ENCODE peak calls at places on chromosome 12, in four cellular contexts. W is endodermal cell, K is PC-9, G is heart left ventricle. I is an unnamed sample.

GRCh38 chr12:52798671-52799497 is 3.0 kb upstream of the KRT3 start:
- DNase-seq in W (no peak), K (peak; percentile 97), G (no peak), I (peak; percentile 85)

GRCh38 chr12:117860111-117860510 is 108.7 kb downstream of the KSR2 start:
- DNase-seq in W (no peak), K (no peak), G (no peak), I (no peak)

GRCh38 chr12:122203301-122203967 is at the start of gene B3GNT4:
- DNase-seq in W (peak; percentile 93), K (no peak), G (peak; percentile 44), I (peak; percentile 69)

GRCh38 chr12:20451759-20452158 is 83.4 kb downstream of the PDE3A start:
- DNase-seq in W (no peak), K (no peak), G (no peak), I (no peak)

GRCh38 chr12:110117948-110118685 is 6.0 kb upstream of the IFT81 start:
- DNase-seq in W (no peak), K (no peak), G (no peak), I (no peak)

GRCh38 chr12:45483571-45483970 is 245.9 kb upstream of the ARID2 start:
- DNase-seq in W (no peak), K (no peak), G (peak; percentile 56), I (no peak)

GRCh38 chr12:6615802-6616201 is 8.6 kb upstream of the CHD4 start:
- DNase-seq in W (peak; percentile 54), K (no peak), G (no peak), I (no peak)

GRCh38 chr12:84661732-84662326 is 250.8 kb downstream of the SLC6A15 start:
- DNase-seq in W (no peak), K (no peak), G (no peak), I (no peak)

GRCh38 chr12:98997899-98998298 is 352.8 kb downstream of the APAF1 start:
- DNase-seq in W (no peak), K (no peak), G (no peak), I (no peak)

GRCh38 chr12:126588586-126589249 is 1523.5 kb downstream of the AACS start:
- DNase-seq in W (no peak), K (no peak), G (no peak), I (no peak)

GRCh38 chr12:106021516-106021915 is 117.2 kb downstream of the NUAK1 start:
- DNase-seq in W (no peak), K (no peak), G (no peak), I (no peak)

GRCh38 chr12:108772247-108772646 is 40.9 kb upstream of the CORO1C start:
- DNase-seq in W (no peak), K (no peak), G (no peak), I (no peak)

GRCh38 chr12:89756638-89757321 is 48.1 kb upstream of the ATP2B1 start:
- DNase-seq in W (no peak), K (peak; percentile 98), G (no peak), I (peak; percentile 91)

GRCh38 chr12:70722584-70723343 is 85.5 kb upstream of the PTPRB start:
- DNase-seq in W (no peak), K (no peak), G (no peak), I (no peak)

GRCh38 chr12:43009307-43009706 is 419.8 kb upstream of the PRICKLE1 start:
- DNase-seq in W (no peak), K (no peak), G (no peak), I (no peak)

GRCh38 chr12:108495054-108495453 is 20.0 kb upstream of the FICD start:
- DNase-seq in W (peak; percentile 90), K (no peak), G (no peak), I (no peak)

GRCh38 chr12:85798122-85798521 is 38.1 kb downstream of the RASSF9 start:
- DNase-seq in W (no peak), K (no peak), G (no peak), I (no peak)

GRCh38 chr12:109277899-109278762 is 31.0 kb downstream of the FOXN4 start:
- DNase-seq in W (no peak), K (peak; percentile 66), G (no peak), I (peak; percentile 14)

GRCh38 chr12:105393586-105393985 is 63.1 kb downstream of the C12orf75 start:
- DNase-seq in W (peak; percentile 19), K (no peak), G (no peak), I (no peak)

GRCh38 chr12:74689071-74689655 is 151.5 kb downstream of the ATXN7L3B start:
- DNase-seq in W (no peak), K (peak; percentile 37), G (no peak), I (peak; percentile 19)

GRCh38 chr12:108833757-108834472 is 23.5 kb downstream of the SSH1 start:
- DNase-seq in W (no peak), K (peak; percentile 45), G (peak; percentile 87), I (no peak)

GRCh38 chr12:65603428-65604351 is 220.6 kb upstream of the HMGA2 start:
- DNase-seq in W (peak; percentile 64), K (peak; percentile 93), G (peak; percentile 36), I (peak; percentile 58)

GRCh38 chr12:124698211-124698997 is 131.0 kb upstream of the NCOR2 start:
- DNase-seq in W (no peak), K (no peak), G (no peak), I (no peak)

GRCh38 chr12:127628655-127629054 is 638.3 kb upstream of the TMEM132C start:
- DNase-seq in W (no peak), K (no peak), G (no peak), I (peak; percentile 12)

DNA sequence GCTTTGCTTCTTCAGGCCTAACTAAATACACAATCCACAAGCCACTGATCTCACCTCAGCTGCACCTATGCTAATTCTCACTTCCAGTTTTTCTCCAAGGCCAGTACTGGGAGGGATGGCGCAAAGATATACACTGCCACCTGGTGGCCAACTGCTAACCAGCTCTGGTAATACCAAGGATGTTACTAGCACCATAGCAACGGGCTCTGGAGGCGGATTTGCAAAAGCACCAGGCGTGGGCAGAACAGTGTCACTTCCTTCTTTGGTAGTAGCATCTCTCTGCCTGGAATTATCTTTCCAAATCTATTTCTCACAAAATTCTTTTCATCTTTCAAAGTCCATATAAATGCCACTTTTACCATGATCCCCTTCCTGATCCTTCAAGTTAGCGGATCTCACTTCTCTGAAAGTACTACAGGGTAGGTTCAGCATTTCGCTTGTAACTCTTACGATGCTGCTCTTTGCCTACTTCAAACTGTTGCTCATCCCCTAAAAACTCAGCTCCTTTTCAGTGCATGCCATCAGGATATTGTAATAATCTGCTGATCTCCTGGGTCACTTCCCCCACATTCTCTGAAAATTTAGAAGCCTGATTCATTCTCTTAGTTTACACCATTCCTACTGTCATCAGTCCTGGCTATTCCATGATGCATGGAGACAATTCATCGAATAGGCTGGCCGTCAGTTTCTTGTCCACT is 37.1 kb upstream of the FOXJ2 start:
- DNase-seq in W (peak; percentile 94), K (peak; percentile 87), G (peak; percentile 83), I (peak; percentile 55)
- TF ChIP-seq CTCF in W (peak; percentile 99), K (peak; percentile 94), G (peak; percentile 92), I (peak; percentile 66)

DNA sequence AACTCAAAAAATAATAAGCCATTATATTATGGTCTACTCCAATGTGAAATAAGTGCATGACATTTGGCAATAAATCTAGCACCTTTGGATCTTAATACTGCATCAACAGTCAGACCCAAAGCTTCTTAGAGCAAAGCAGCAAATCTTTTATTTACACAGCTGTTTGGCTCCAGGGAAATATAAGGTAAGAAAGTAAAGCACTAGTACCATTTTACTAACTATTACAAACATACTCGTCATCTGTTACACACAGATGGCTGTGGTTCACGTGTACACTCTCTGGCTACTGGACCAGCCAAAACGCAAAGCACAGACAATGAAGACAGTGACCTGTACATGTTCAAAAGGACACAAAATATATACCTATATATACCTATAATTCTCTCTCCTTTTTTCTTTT is 2.8 kb downstream of the FGD6 start:
- DNase-seq in W (no peak), K (no peak), G (no peak), I (peak; percentile 17)
- H3K27ac ChIP-seq in W (no peak overlapping the region), K (peak overlapping the region; percentile 77), G (no peak overlapping the region), I (peak overlapping the region; percentile 83)

DNA sequence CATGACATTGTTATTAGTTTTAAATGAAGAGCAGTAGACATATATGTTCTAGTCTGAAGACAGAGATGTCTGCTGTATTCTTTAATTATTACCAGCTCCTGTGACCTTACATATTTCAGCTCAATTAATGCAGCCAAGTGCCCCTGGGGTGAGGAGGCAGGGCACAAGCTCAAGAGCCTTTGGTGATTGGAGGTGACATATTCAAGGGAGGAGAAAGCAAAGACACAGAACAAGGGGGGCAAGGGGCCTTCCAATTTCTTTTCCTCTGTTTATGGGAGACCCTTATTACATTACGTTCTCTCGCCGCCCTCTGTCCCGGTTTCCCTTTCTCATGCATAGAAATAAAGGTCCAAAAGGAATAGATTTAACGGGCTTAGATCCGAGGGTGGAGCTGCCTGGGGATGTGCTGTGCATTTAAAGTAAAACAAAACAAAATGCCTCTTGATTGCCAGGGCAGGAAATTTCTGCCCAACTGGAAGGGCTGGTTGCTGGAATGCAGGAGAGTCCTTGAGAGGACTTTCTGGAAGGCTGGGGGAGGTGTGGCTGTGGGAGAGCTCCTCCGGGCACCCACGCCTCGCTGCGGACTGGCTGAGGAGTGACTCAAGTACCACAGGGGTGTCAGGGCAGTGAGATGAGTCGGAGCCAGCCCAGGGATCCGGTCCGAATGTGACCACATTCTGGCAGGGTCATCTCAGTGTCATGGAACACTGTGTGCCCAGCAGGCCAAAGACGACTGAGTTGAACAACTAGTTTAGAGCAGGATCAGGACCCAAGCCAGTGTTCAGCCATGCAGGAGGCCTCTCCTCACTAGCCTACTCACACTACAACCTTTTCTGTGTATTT is 32.1 kb upstream of the GSG1 start:
- DNase-seq in W (peak; percentile 86), K (peak; percentile 99), G (no peak), I (peak; percentile 96)
- TF ChIP-seq CTCF in W (peak; percentile 29), K (peak; percentile 32), G (no peak), I (no peak)

GRCh38 chr12:64007853-64008252 is 163.4 kb downstream of the SRGAP1 start:
- DNase-seq in W (no peak), K (no peak), G (no peak), I (no peak)

GRCh38 chr12:64004639-64005038 is 160.1 kb downstream of the SRGAP1 start:
- DNase-seq in W (no peak), K (no peak), G (no peak), I (no peak)

GRCh38 chr12:64009321-64010068 is 165.0 kb downstream of the SRGAP1 start:
- DNase-seq in W (no peak), K (no peak), G (no peak), I (no peak)

GRCh38 chr12:64008596-64008995 is 164.1 kb downstream of the SRGAP1 start:
- DNase-seq in W (no peak), K (no peak), G (no peak), I (no peak)

DNA sequence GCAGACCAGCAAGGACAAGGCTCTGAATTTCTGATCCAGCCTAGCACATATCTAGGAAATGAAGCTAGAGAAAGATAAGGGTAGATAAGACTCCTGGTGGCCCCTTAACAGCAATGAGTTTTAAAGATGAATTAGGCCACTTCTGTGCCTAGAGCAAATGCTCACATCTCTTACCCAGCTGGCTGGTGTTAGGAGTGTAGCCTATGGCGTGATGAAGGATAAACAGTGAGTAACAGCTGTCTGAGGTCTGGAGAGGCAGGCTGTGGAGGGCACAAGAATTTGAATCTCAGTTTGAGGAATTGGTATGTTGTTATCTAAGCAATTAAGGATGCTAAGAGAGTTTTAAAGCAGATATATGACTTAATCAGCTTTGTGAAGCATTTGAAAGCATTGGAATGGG is 161.7 kb downstream of the SRGAP1 start:
- DNase-seq in W (no peak), K (no peak), G (no peak), I (no peak)
- H3K27ac ChIP-seq in W (no peak overlapping the region), K (no peak overlapping the region), G (no peak overlapping the region), I (no peak overlapping the region)

DNA sequence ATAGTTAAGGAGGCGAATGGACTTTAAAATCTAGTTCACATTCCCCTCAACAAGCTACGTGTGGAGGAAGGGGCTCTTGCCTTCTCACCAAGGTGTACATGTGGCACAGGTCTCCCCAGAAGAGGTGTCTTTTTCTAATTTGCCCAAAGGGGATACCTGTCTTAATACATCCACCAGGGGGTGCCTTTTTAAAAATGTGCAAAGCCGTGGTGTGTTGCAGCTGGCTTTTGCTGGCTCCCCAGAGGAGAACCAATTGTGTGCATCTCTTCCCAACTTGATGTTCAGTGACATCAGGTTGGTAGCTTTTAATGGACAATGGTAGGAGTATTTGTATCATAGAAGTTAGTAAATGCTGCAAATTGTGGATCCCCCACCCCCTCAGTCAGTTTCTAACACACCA is 33.8 kb downstream of the CREBL2 start:
- DNase-seq in W (peak; percentile 63), K (no peak), G (no peak), I (peak; percentile 5)
- TF ChIP-seq CTCF in W (peak; percentile 84), K (peak; percentile 54), G (peak; percentile 51), I (no peak)